ENCODE peak calls at places on chromosomes 16 and 17, in nine cellular contexts. One of them, this sample, is unnamed.

GRCh38 chr17:82273327-82274133 is at the start of gene CSNK1D:
- DNase-seq in fibroblast of lung: peak; percentile 83
- DNase-seq in endothelial cell of umbilical vein: peak; percentile 92
- DNase-seq in HCT116: peak; percentile 72
- DNase-seq in neural progenitor cell: peak; percentile 96
- DNase-seq in PC-3: peak; percentile 81
- DNase-seq in astrocyte: peak; percentile 65
- DNase-seq in mammary epithelial cell: peak; percentile 85
- DNase-seq in IMR-90: peak; percentile 74
- DNase-seq in this sample: peak; percentile 96

GRCh38 chr16:23302045-23302956 is at the start of gene SCNN1B:
- DNase-seq in fibroblast of lung: no peak
- DNase-seq in endothelial cell of umbilical vein: no peak
- DNase-seq in HCT116: no peak
- DNase-seq in neural progenitor cell: peak; percentile 67
- DNase-seq in PC-3: peak; percentile 43
- DNase-seq in astrocyte: no peak
- DNase-seq in mammary epithelial cell: no peak
- DNase-seq in IMR-90: no peak
- DNase-seq in this sample: peak; percentile 2

GRCh38 chr16:71472041-71472440 is 10.0 kb upstream of the ZNF23 start:
- DNase-seq in fibroblast of lung: no peak
- DNase-seq in endothelial cell of umbilical vein: no peak
- DNase-seq in HCT116: no peak
- DNase-seq in neural progenitor cell: no peak
- DNase-seq in PC-3: no peak
- DNase-seq in astrocyte: no peak
- DNase-seq in mammary epithelial cell: no peak
- DNase-seq in IMR-90: no peak
- DNase-seq in this sample: peak; percentile 14

GRCh38 chr16:87464691-87465300 is 28.0 kb downstream of the ZCCHC14 start:
- DNase-seq in fibroblast of lung: peak; percentile 98
- DNase-seq in endothelial cell of umbilical vein: no peak
- DNase-seq in HCT116: no peak
- DNase-seq in neural progenitor cell: no peak
- DNase-seq in PC-3: peak; percentile 61
- DNase-seq in astrocyte: peak; percentile 91
- DNase-seq in mammary epithelial cell: no peak
- DNase-seq in IMR-90: peak; percentile 96
- DNase-seq in this sample: peak; percentile 98

GRCh38 chr17:82876149-82876548 is 36.3 kb upstream of the ZNF750 start:
- DNase-seq in fibroblast of lung: peak; percentile 37
- DNase-seq in endothelial cell of umbilical vein: peak; percentile 65
- DNase-seq in HCT116: no peak
- DNase-seq in neural progenitor cell: no peak
- DNase-seq in PC-3: no peak
- DNase-seq in astrocyte: no peak
- DNase-seq in mammary epithelial cell: peak; percentile 99
- DNase-seq in IMR-90: peak; percentile 57
- DNase-seq in this sample: peak; percentile 80

GRCh38 chr17:42053701-42054100 is 3.3 kb upstream of the C17orf113 start:
- DNase-seq in fibroblast of lung: no peak
- DNase-seq in endothelial cell of umbilical vein: no peak
- DNase-seq in HCT116: no peak
- DNase-seq in neural progenitor cell: no peak
- DNase-seq in PC-3: no peak
- DNase-seq in astrocyte: no peak
- DNase-seq in mammary epithelial cell: no peak
- DNase-seq in IMR-90: no peak
- DNase-seq in this sample: no peak

GRCh38 chr17:13465678-13466077 is 136.1 kb downstream of the HS3ST3A1 start:
- DNase-seq in fibroblast of lung: no peak
- DNase-seq in endothelial cell of umbilical vein: no peak
- DNase-seq in HCT116: no peak
- DNase-seq in neural progenitor cell: no peak
- DNase-seq in PC-3: no peak
- DNase-seq in astrocyte: no peak
- DNase-seq in mammary epithelial cell: no peak
- DNase-seq in IMR-90: no peak
- DNase-seq in this sample: no peak

GRCh38 chr17:63700528-63701441 is 860 bp upstream of the LIMD2 start:
- DNase-seq in fibroblast of lung: peak; percentile 44
- DNase-seq in endothelial cell of umbilical vein: peak; percentile 63
- DNase-seq in HCT116: no peak
- DNase-seq in neural progenitor cell: peak; percentile 74
- DNase-seq in PC-3: no peak
- DNase-seq in astrocyte: peak; percentile 50
- DNase-seq in mammary epithelial cell: no peak
- DNase-seq in IMR-90: peak; percentile 29
- DNase-seq in this sample: peak; percentile 79

GRCh38 chr17:42591411-42591810 is 13.9 kb upstream of the PSMC3IP start:
- DNase-seq in fibroblast of lung: no peak
- DNase-seq in endothelial cell of umbilical vein: no peak
- DNase-seq in HCT116: no peak
- DNase-seq in neural progenitor cell: no peak
- DNase-seq in PC-3: no peak
- DNase-seq in astrocyte: no peak
- DNase-seq in mammary epithelial cell: no peak
- DNase-seq in IMR-90: no peak
- DNase-seq in this sample: no peak

GRCh38 chr17:42340691-42341127 is 47.5 kb downstream of the STAT3 start:
- DNase-seq in fibroblast of lung: no peak
- DNase-seq in endothelial cell of umbilical vein: no peak
- DNase-seq in HCT116: no peak
- DNase-seq in neural progenitor cell: no peak
- DNase-seq in PC-3: no peak
- DNase-seq in astrocyte: no peak
- DNase-seq in mammary epithelial cell: no peak
- DNase-seq in IMR-90: no peak
- DNase-seq in this sample: peak; percentile 20

GRCh38 chr17:73510981-73511442 is 133.2 kb downstream of the SDK2 start:
- DNase-seq in fibroblast of lung: no peak
- DNase-seq in endothelial cell of umbilical vein: no peak
- DNase-seq in HCT116: no peak
- DNase-seq in neural progenitor cell: no peak
- DNase-seq in PC-3: no peak
- DNase-seq in astrocyte: no peak
- DNase-seq in mammary epithelial cell: no peak
- DNase-seq in IMR-90: no peak
- DNase-seq in this sample: no peak

GRCh38 chr17:36209575-36209974 is 1.3 kb upstream of the CCL4L2 start:
- DNase-seq in fibroblast of lung: no peak
- DNase-seq in endothelial cell of umbilical vein: no peak
- DNase-seq in HCT116: no peak
- DNase-seq in neural progenitor cell: no peak
- DNase-seq in PC-3: no peak
- DNase-seq in astrocyte: no peak
- DNase-seq in mammary epithelial cell: no peak
- DNase-seq in IMR-90: no peak
- DNase-seq in this sample: no peak

GRCh38 chr17:9350083-9350482 is 225.5 kb downstream of the STX8 start:
- DNase-seq in fibroblast of lung: peak; percentile 92
- DNase-seq in endothelial cell of umbilical vein: no peak
- DNase-seq in HCT116: peak; percentile 8
- DNase-seq in neural progenitor cell: no peak
- DNase-seq in PC-3: peak; percentile 76
- DNase-seq in astrocyte: peak; percentile 96
- DNase-seq in mammary epithelial cell: peak; percentile 91
- DNase-seq in IMR-90: peak; percentile 98
- DNase-seq in this sample: peak; percentile 98

GRCh38 chr16:66894055-66894454 is 13.7 kb downstream of the PDP2 start:
- DNase-seq in fibroblast of lung: no peak
- DNase-seq in endothelial cell of umbilical vein: no peak
- DNase-seq in HCT116: no peak
- DNase-seq in neural progenitor cell: no peak
- DNase-seq in PC-3: no peak
- DNase-seq in astrocyte: no peak
- DNase-seq in mammary epithelial cell: no peak
- DNase-seq in IMR-90: no peak
- DNase-seq in this sample: no peak

GRCh38 chr17:81287155-81287554 is 8.0 kb downstream of the SLC38A10 start:
- DNase-seq in fibroblast of lung: no peak
- DNase-seq in endothelial cell of umbilical vein: no peak
- DNase-seq in HCT116: no peak
- DNase-seq in neural progenitor cell: no peak
- DNase-seq in PC-3: no peak
- DNase-seq in astrocyte: no peak
- DNase-seq in mammary epithelial cell: no peak
- DNase-seq in IMR-90: no peak
- DNase-seq in this sample: no peak

GRCh38 chr16:19314718-19315425 is 29.3 kb downstream of the CLEC19A start:
- DNase-seq in fibroblast of lung: no peak
- DNase-seq in endothelial cell of umbilical vein: no peak
- DNase-seq in HCT116: no peak
- DNase-seq in neural progenitor cell: no peak
- DNase-seq in PC-3: no peak
- DNase-seq in astrocyte: no peak
- DNase-seq in mammary epithelial cell: no peak
- DNase-seq in IMR-90: no peak
- DNase-seq in this sample: no peak

GRCh38 chr17:75090871-75091854 is 3.4 kb downstream of the SLC16A5 start:
- DNase-seq in fibroblast of lung: no peak
- DNase-seq in endothelial cell of umbilical vein: no peak
- DNase-seq in HCT116: no peak
- DNase-seq in neural progenitor cell: no peak
- DNase-seq in PC-3: no peak
- DNase-seq in astrocyte: no peak
- DNase-seq in mammary epithelial cell: no peak
- DNase-seq in IMR-90: no peak
- DNase-seq in this sample: no peak

GRCh38 chr17:15122857-15123256 is 142.3 kb downstream of the PMP22 start:
- DNase-seq in fibroblast of lung: no peak
- DNase-seq in endothelial cell of umbilical vein: no peak
- DNase-seq in HCT116: no peak
- DNase-seq in neural progenitor cell: no peak
- DNase-seq in PC-3: no peak
- DNase-seq in astrocyte: no peak
- DNase-seq in mammary epithelial cell: no peak
- DNase-seq in IMR-90: no peak
- DNase-seq in this sample: peak; percentile 56

GRCh38 chr17:79183221-79184158 is 108.9 kb downstream of the ENGASE start:
- DNase-seq in fibroblast of lung: no peak
- DNase-seq in endothelial cell of umbilical vein: no peak
- DNase-seq in HCT116: no peak
- DNase-seq in neural progenitor cell: peak; percentile 91
- DNase-seq in PC-3: no peak
- DNase-seq in astrocyte: no peak
- DNase-seq in mammary epithelial cell: peak; percentile 31
- DNase-seq in IMR-90: no peak
- DNase-seq in this sample: peak; percentile 34

GRCh38 chr17:64109400-64109799 is 20.5 kb downstream of the ERN1 start:
- DNase-seq in fibroblast of lung: no peak
- DNase-seq in endothelial cell of umbilical vein: no peak
- DNase-seq in HCT116: no peak
- DNase-seq in neural progenitor cell: peak; percentile 63
- DNase-seq in PC-3: no peak
- DNase-seq in astrocyte: no peak
- DNase-seq in mammary epithelial cell: no peak
- DNase-seq in IMR-90: no peak
- DNase-seq in this sample: no peak

GRCh38 chr16:81127051-81127450 is 30.9 kb upstream of the GCSH start:
- DNase-seq in fibroblast of lung: no peak
- DNase-seq in endothelial cell of umbilical vein: no peak
- DNase-seq in HCT116: no peak
- DNase-seq in neural progenitor cell: no peak
- DNase-seq in PC-3: peak; percentile 51
- DNase-seq in astrocyte: no peak
- DNase-seq in mammary epithelial cell: peak; percentile 97
- DNase-seq in IMR-90: peak; percentile 67
- DNase-seq in this sample: peak; percentile 83

GRCh38 chr16:88295526-88296436 is 87.0 kb upstream of the ZNF469 start:
- DNase-seq in fibroblast of lung: no peak
- DNase-seq in endothelial cell of umbilical vein: no peak
- DNase-seq in HCT116: no peak
- DNase-seq in neural progenitor cell: no peak
- DNase-seq in PC-3: no peak
- DNase-seq in astrocyte: no peak
- DNase-seq in mammary epithelial cell: no peak
- DNase-seq in IMR-90: no peak
- DNase-seq in this sample: no peak

GRCh38 chr17:36921131-36921851 is 16.0 kb upstream of the LHX1 start:
- DNase-seq in fibroblast of lung: no peak
- DNase-seq in endothelial cell of umbilical vein: no peak
- DNase-seq in HCT116: peak; percentile 98
- DNase-seq in neural progenitor cell: peak; percentile 92
- DNase-seq in PC-3: peak; percentile 92
- DNase-seq in astrocyte: peak; percentile 72
- DNase-seq in mammary epithelial cell: peak; percentile 96
- DNase-seq in IMR-90: peak; percentile 61
- DNase-seq in this sample: peak; percentile 47

GRCh38 chr16:85188822-85189672 is 76.8 kb upstream of the CIBAR2 start:
- DNase-seq in fibroblast of lung: no peak
- DNase-seq in endothelial cell of umbilical vein: peak; percentile 76
- DNase-seq in HCT116: no peak
- DNase-seq in neural progenitor cell: no peak
- DNase-seq in PC-3: peak; percentile 22
- DNase-seq in astrocyte: no peak
- DNase-seq in mammary epithelial cell: no peak
- DNase-seq in IMR-90: no peak
- DNase-seq in this sample: no peak
- H3K9ac ChIP-seq in fibroblast of lung: no peak overlapping the region
- H3K9ac ChIP-seq in endothelial cell of umbilical vein: no peak overlapping the region
- H3K9ac ChIP-seq in HCT116: no peak overlapping the region
- H3K9ac ChIP-seq in neural progenitor cell: no peak overlapping the region
- H3K9ac ChIP-seq in PC-3: no peak overlapping the region
- H3K9ac ChIP-seq in astrocyte: no peak overlapping the region
- H3K9ac ChIP-seq in mammary epithelial cell: no peak overlapping the region
- H3K9ac ChIP-seq in IMR-90: no peak overlapping the region
- H3K9ac ChIP-seq in this sample: no peak overlapping the region

GRCh38 chr17:67015001-67015400 is 29.4 kb upstream of the CACNG1 start:
- DNase-seq in fibroblast of lung: no peak
- DNase-seq in endothelial cell of umbilical vein: no peak
- DNase-seq in HCT116: no peak
- DNase-seq in neural progenitor cell: no peak
- DNase-seq in PC-3: no peak
- DNase-seq in astrocyte: no peak
- DNase-seq in mammary epithelial cell: no peak
- DNase-seq in IMR-90: no peak
- DNase-seq in this sample: no peak
- H3K36me3 ChIP-seq in fibroblast of lung: no peaks in the 10 kb centered on the region
- H3K36me3 ChIP-seq in endothelial cell of umbilical vein: no peaks in the 10 kb centered on the region
- H3K36me3 ChIP-seq in HCT116: no peaks in the 10 kb centered on the region
- H3K36me3 ChIP-seq in neural progenitor cell: no peaks in the 10 kb centered on the region
- H3K36me3 ChIP-seq in PC-3: no peaks in the 10 kb centered on the region
- H3K36me3 ChIP-seq in astrocyte: no peaks in the 10 kb centered on the region
- H3K36me3 ChIP-seq in mammary epithelial cell: no peaks in the 10 kb centered on the region
- H3K36me3 ChIP-seq in IMR-90: no peaks in the 10 kb centered on the region
- H3K36me3 ChIP-seq in this sample: no peaks in the 10 kb centered on the region

GRCh38 chr16:12170103-12171025 is 193.8 kb downstream of the SNX29 start:
- DNase-seq in fibroblast of lung: peak; percentile 37
- DNase-seq in endothelial cell of umbilical vein: no peak
- DNase-seq in HCT116: no peak
- DNase-seq in neural progenitor cell: no peak
- DNase-seq in PC-3: no peak
- DNase-seq in astrocyte: peak; percentile 53
- DNase-seq in mammary epithelial cell: no peak
- DNase-seq in IMR-90: peak; percentile 72
- DNase-seq in this sample: no peak
- H2AFZ ChIP-seq in fibroblast of lung: no peak overlapping the region
- H2AFZ ChIP-seq in endothelial cell of umbilical vein: no peak overlapping the region
- H2AFZ ChIP-seq in HCT116: no peak overlapping the region
- H2AFZ ChIP-seq in neural progenitor cell: no peak overlapping the region
- H2AFZ ChIP-seq in PC-3: no peak overlapping the region
- H2AFZ ChIP-seq in astrocyte: no peak overlapping the region
- H2AFZ ChIP-seq in mammary epithelial cell: no peak overlapping the region
- H2AFZ ChIP-seq in IMR-90: peak overlapping the region; percentile 88
- H2AFZ ChIP-seq in this sample: no peak overlapping the region

GRCh38 chr17:19363114-19363438 is 553 bp upstream of the B9D1 start:
- DNase-seq in fibroblast of lung: no peak
- DNase-seq in endothelial cell of umbilical vein: no peak
- DNase-seq in HCT116: no peak
- DNase-seq in neural progenitor cell: no peak
- DNase-seq in PC-3: no peak
- DNase-seq in astrocyte: no peak
- DNase-seq in mammary epithelial cell: no peak
- DNase-seq in IMR-90: no peak
- DNase-seq in this sample: no peak
- H3K9ac ChIP-seq in fibroblast of lung: no peak overlapping the region
- H3K9ac ChIP-seq in endothelial cell of umbilical vein: no peak overlapping the region
- H3K9ac ChIP-seq in HCT116: peak overlapping the region; percentile 85
- H3K9ac ChIP-seq in neural progenitor cell: no peak overlapping the region
- H3K9ac ChIP-seq in PC-3: peak overlapping the region; percentile 77
- H3K9ac ChIP-seq in astrocyte: peak overlapping the region; percentile 84
- H3K9ac ChIP-seq in mammary epithelial cell: peak overlapping the region; percentile 48
- H3K9ac ChIP-seq in IMR-90: no peak overlapping the region
- H3K9ac ChIP-seq in this sample: peak overlapping the region; percentile 88